ENCODE peak calls at places on chromosomes 2 and 18, in four cellular contexts. D is left lung, Z is ovary, L is heart right ventricle. M is an unnamed sample.

GRCh38 chr2:133489641-133490411 is 78.4 kb downstream of the NCKAP5 start:
- DNase-seq in D (no peak), Z (no peak), L (peak; percentile 42), M (no peak)

GRCh38 chr18:45447364-45448265 is 167.7 kb upstream of the SLC14A2 start:
- DNase-seq in D (no peak), Z (no peak), L (no peak), M (no peak)

GRCh38 chr2:225100856-225101294 is 58.6 kb upstream of the DOCK10 start:
- DNase-seq in D (no peak), Z (no peak), L (no peak), M (no peak)

GRCh38 chr2:11907178-11907577 is 160.7 kb downstream of the LPIN1 start:
- DNase-seq in D (no peak), Z (no peak), L (no peak), M (no peak)

GRCh38 chr2:26932974-26933373 is 37.5 kb upstream of the MAPRE3 start:
- DNase-seq in D (no peak), Z (no peak), L (no peak), M (no peak)

GRCh38 chr2:203951366-203951902 is 14.9 kb downstream of the ICOS start:
- DNase-seq in D (no peak), Z (no peak), L (no peak), M (no peak)

GRCh38 chr2:128621074-128621473 is 302.4 kb upstream of the HS6ST1 start:
- DNase-seq in D (no peak), Z (no peak), L (no peak), M (no peak)

GRCh38 chr2:165009466-165009865 is 54.1 kb upstream of the SLC38A11 start:
- DNase-seq in D (no peak), Z (no peak), L (no peak), M (no peak)

GRCh38 chr2:37880546-37880945 is 44.5 kb upstream of the RMDN2 start:
- DNase-seq in D (no peak), Z (no peak), L (no peak), M (no peak)

GRCh38 chr2:1788478-1788959 is 44.2 kb upstream of the PXDN start:
- DNase-seq in D (no peak), Z (no peak), L (no peak), M (no peak)

GRCh38 chr2:187013058-187013457 is 164.1 kb upstream of the ZSWIM2 start:
- DNase-seq in D (no peak), Z (no peak), L (no peak), M (no peak)

GRCh38 chr2:39732492-39732891 is 46.6 kb downstream of the THUMPD2 start:
- DNase-seq in D (no peak), Z (no peak), L (no peak), M (no peak)

GRCh38 chr2:149160701-149161217 is 122.3 kb downstream of the LYPD6B start:
- DNase-seq in D (no peak), Z (no peak), L (no peak), M (no peak)

GRCh38 chr2:37588316-37588777 is 83.1 kb downstream of the CDC42EP3 start:
- DNase-seq in D (no peak), Z (no peak), L (no peak), M (no peak)

GRCh38 chr2:236366406-236366805 is 102.2 kb upstream of the ASB18 start:
- DNase-seq in D (no peak), Z (no peak), L (no peak), M (no peak)

GRCh38 chr2:222895143-222895542 is 34.3 kb downstream of the ACSL3 start:
- DNase-seq in D (no peak), Z (no peak), L (no peak), M (no peak)
- H3K27ac ChIP-seq in D (no peak overlapping the region), Z (no peak overlapping the region), L (no peak overlapping the region), M (no peak overlapping the region)

GRCh38 chr2:20624156-20624883 is 26.6 kb downstream of the HS1BP3 start:
- DNase-seq in D (peak; percentile 41), Z (no peak), L (no peak), M (no peak)
- H3K27me3 ChIP-seq in D (no peaks in the 10 kb centered on the region), Z (no peaks in the 10 kb centered on the region), L (no peaks in the 10 kb centered on the region), M (no peaks in the 10 kb centered on the region)

GRCh38 chr2:9627310-9627709 is 3.5 kb downstream of the YWHAQ start:
- DNase-seq in D (no peak), Z (no peak), L (no peak), M (no peak)
- H3K4me1 ChIP-seq in D (peaks cover 57% of the 10 kb centered on the region), Z (peaks cover 24% of the 10 kb centered on the region), L (peaks cover 53% of the 10 kb centered on the region), M (peaks cover 32% of the 10 kb centered on the region)

DNA sequence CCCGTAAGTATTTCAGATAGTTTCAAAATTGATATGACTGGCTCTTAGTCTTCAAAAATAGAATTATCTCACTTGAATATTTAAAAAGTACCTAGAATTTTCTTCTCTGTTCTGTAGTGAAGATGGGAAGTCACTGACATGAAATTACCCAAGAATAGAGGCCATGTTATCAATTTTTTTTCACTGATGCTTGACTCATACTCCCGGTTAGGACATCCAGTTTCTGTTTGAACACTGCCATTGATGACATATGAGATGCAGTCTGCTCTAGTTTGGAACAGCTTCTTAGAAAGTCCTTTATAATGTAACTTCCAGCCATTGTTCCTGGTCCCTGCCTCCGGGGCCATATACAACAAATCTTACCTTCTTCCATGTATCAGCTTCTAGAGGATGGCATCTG is 26.0 kb downstream of the MAP3K20 start:
- DNase-seq in D (no peak), Z (no peak), L (no peak), M (no peak)
- H3K27ac ChIP-seq in D (no peak overlapping the region), Z (no peak overlapping the region), L (no peak overlapping the region), M (no peak overlapping the region)

GRCh38 chr2:216636570-216637450 is 3.6 kb downstream of the IGFBP2 start:
- DNase-seq in D (no peak), Z (peak; percentile 49), L (no peak), M (peak; percentile 90)
- H3K27me3 ChIP-seq in D (peaks cover 78% of the 10 kb centered on the region), Z (no peaks in the 10 kb centered on the region), L (no peaks in the 10 kb centered on the region), M (peaks cover 69% of the 10 kb centered on the region)

GRCh38 chr2:28637648-28638047 is 114.0 kb upstream of the PPP1CB start:
- DNase-seq in D (no peak), Z (no peak), L (no peak), M (no peak)
- H3K4me1 ChIP-seq in D (no peaks in the 10 kb centered on the region), Z (peaks cover 36% of the 10 kb centered on the region), L (peaks cover 21% of the 10 kb centered on the region), M (peaks cover 21% of the 10 kb centered on the region)

GRCh38 chr2:20423376-20423775 is 23.5 kb upstream of the RHOB start:
- DNase-seq in D (no peak), Z (no peak), L (no peak), M (peak; percentile 2)
- H3K27ac ChIP-seq in D (no peak overlapping the region), Z (peak overlapping the region; percentile 2), L (peak overlapping the region; percentile 93), M (peak overlapping the region; percentile 86)

GRCh38 chr18:37567994-37568359 is 2.4 kb upstream of the CELF4 start:
- DNase-seq in D (no peak), Z (no peak), L (no peak), M (no peak)
- H3K27me3 ChIP-seq in D (peaks cover 89% of the 10 kb centered on the region), Z (no peaks in the 10 kb centered on the region), L (peaks cover 86% of the 10 kb centered on the region), M (peaks cover 82% of the 10 kb centered on the region)

DNA sequence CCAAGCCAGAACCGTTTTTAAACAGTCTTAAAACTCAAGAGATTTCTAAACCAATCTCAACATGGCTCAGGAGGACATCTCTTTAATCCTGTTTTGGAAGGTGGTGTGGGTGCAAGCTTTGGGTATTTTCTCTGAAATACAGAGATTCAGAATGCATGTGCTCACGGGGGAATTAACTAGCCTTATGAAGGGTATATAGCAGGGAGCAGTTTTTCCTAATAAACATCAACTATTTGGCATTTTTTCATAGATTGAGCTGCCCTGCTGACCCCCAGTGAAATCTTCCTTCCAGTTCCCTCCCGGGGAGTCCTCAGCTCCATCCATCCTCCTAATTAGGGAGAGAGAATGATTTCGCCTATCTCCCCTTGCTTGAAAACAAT is 122.6 kb downstream of the SMAD7 start:
- DNase-seq in D (no peak), Z (peak; percentile 3), L (no peak), M (no peak)
- H3K4me1 ChIP-seq in D (peaks cover 44% of the 10 kb centered on the region), Z (peaks cover 28% of the 10 kb centered on the region), L (peaks cover 44% of the 10 kb centered on the region), M (peaks cover 28% of the 10 kb centered on the region)

M was measured in transverse colon.